ENCODE peak calls at places on chromosomes 4 and X, in ten cellular contexts. F is substantia nigra; T is effector memory CD8-positive, alpha-beta T cell; U is GM12878; Y is effector memory CD4-positive, alpha-beta T cell; W is Daoy; A is cerebellum; L is DND-41; G is AG08396; S is AG09319. Q is an unnamed sample.

GRCh38 chr4:104352211-104352610 is 142.5 kb downstream of the CXXC4 start:
- DNase-seq in S (no peak), G (no peak), A (no peak), T (no peak), U (no peak), L (no peak), W (no peak), Y (no peak), F (no peak), Q (no peak)

GRCh38 chrX:132819885-132820284 is 138.5 kb downstream of the HS6ST2 start:
- DNase-seq in A (no peak), F (no peak), Y (no peak), W (no peak), T (no peak), U (no peak), L (no peak), S (no peak), G (no peak), Q (no peak)

GRCh38 chr4:10022346-10023049 is 1.2 kb upstream of the SLC2A9 start:
- DNase-seq in F (no peak), Y (no peak), W (no peak), T (no peak), S (no peak), A (no peak), L (no peak), U (no peak), G (no peak), Q (peak; percentile 56)

GRCh38 chr4:114600066-114600552 is 1.5 kb downstream of the UGT8 start:
- DNase-seq in W (no peak), U (no peak), S (no peak), A (no peak), T (no peak), F (no peak), Y (no peak), G (no peak), L (no peak), Q (no peak)

GRCh38 chr4:73615613-73616012 is 4.6 kb downstream of the RASSF6 start:
- DNase-seq in F (no peak), A (no peak), W (no peak), G (no peak), T (no peak), S (no peak), Y (no peak), U (no peak), L (no peak), Q (no peak)

GRCh38 chrX:68432648-68433047 is 647 bp downstream of the OPHN1 start:
- DNase-seq in G (no peak), Y (no peak), S (no peak), W (peak; percentile 7), L (no peak), F (no peak), A (no peak), T (no peak), U (no peak), Q (no peak)

GRCh38 chrX:9278475-9279270 is 186.2 kb upstream of the TBL1X start:
- DNase-seq in G (peak; percentile 34), U (no peak), A (no peak), L (no peak), W (peak; percentile 2), Y (no peak), S (peak; percentile 19), T (no peak), F (no peak), Q (peak; percentile 44)

GRCh38 chrX:97551821-97552220 is 668.1 kb downstream of the RPA4 start:
- DNase-seq in G (no peak), S (no peak), A (no peak), Y (no peak), F (no peak), T (no peak), W (no peak), L (no peak), U (no peak), Q (no peak)

GRCh38 chrX:40260123-40260751 is 162.5 kb upstream of the BCOR start:
- DNase-seq in A (no peak), L (peak; percentile 42), S (no peak), T (no peak), W (no peak), F (no peak), Y (no peak), G (no peak), U (no peak), Q (peak; percentile 79)

GRCh38 chr4:56958111-56958517 is 19.3 kb downstream of the NOA1 start:
- DNase-seq in F (peak; percentile 7), T (no peak), S (peak; percentile 97), L (no peak), W (peak; percentile 84), U (no peak), Y (no peak), A (no peak), G (peak; percentile 84), Q (peak; percentile 97)

GRCh38 chrX:95764972-95765451 is 919.6 kb upstream of the DIAPH2 start:
- DNase-seq in Y (no peak), L (no peak), U (no peak), G (peak; percentile 17), F (no peak), W (no peak), A (no peak), S (no peak), T (no peak), Q (peak; percentile 52)

GRCh38 chr4:43331226-43332078 is 438.9 kb downstream of the GRXCR1 start:
- DNase-seq in W (no peak), T (no peak), A (no peak), Y (no peak), S (no peak), G (peak; percentile 15), F (no peak), U (no peak), L (no peak), Q (no peak)

GRCh38 chrX:13389501-13389900 is 69.6 kb upstream of the ATXN3L start:
- DNase-seq in A (no peak), Y (no peak), S (no peak), F (no peak), U (no peak), T (no peak), L (no peak), W (no peak), G (no peak), Q (no peak)

GRCh38 chr4:58749206-58749605 is 1639.0 kb upstream of the IGFBP7 start:
- DNase-seq in W (no peak), G (no peak), S (no peak), A (no peak), U (no peak), L (no peak), T (no peak), F (no peak), Y (no peak), Q (no peak)

GRCh38 chr4:5365071-5366008 is 314.1 kb downstream of the STK32B start:
- DNase-seq in F (no peak), L (no peak), W (peak; percentile 97), G (no peak), A (no peak), T (no peak), S (peak; percentile 85), U (peak; percentile 7), Y (no peak), Q (no peak)

GRCh38 chrX:8731579-8732395 is at the start of gene ANOS1:
- DNase-seq in F (peak; percentile 13), U (no peak), A (peak; percentile 1), S (no peak), G (peak; percentile 30), W (peak; percentile 34), L (no peak), T (no peak), Y (no peak), Q (no peak)

GRCh38 chr4:47278631-47279030 is 184.9 kb downstream of the COMMD8 start:
- DNase-seq in T (no peak), A (peak; percentile 81), U (no peak), S (no peak), W (no peak), F (no peak), Y (no peak), L (no peak), G (no peak), Q (peak; percentile 85)

GRCh38 chr4:176377705-176378302 is 58.0 kb downstream of the SPCS3 start:
- DNase-seq in A (peak; percentile 41), W (no peak), Y (no peak), U (no peak), S (no peak), F (no peak), T (no peak), G (no peak), L (no peak), Q (no peak)

GRCh38 chrX:108072746-108073145 is 18.6 kb downstream of the PSMD10 start:
- DNase-seq in W (peak; percentile 54), A (no peak), S (no peak), G (no peak), L (no peak), Y (no peak), T (no peak), U (no peak), F (no peak), Q (no peak)

GRCh38 chrX:119880552-119881437 is 9.2 kb downstream of the NDUFA1 start:
- DNase-seq in T (peak; percentile 23), S (no peak), L (peak; percentile 48), W (peak; percentile 30), U (peak; percentile 35), F (no peak), Y (no peak), A (peak; percentile 29), G (peak; percentile 69), Q (peak; percentile 52)

GRCh38 chrX:17802756-17803155 is 58.3 kb downstream of the RAI2 start:
- DNase-seq in W (peak; percentile 3), A (no peak), T (no peak), U (no peak), S (no peak), L (no peak), F (no peak), Y (no peak), G (no peak), Q (no peak)

GRCh38 chr4:42464550-42465124 is 67.3 kb downstream of the SHISA3 start:
- DNase-seq in W (no peak), L (no peak), F (no peak), Y (no peak), G (no peak), U (no peak), S (no peak), A (no peak), T (no peak), Q (no peak)

GRCh38 chr4:39469429-39470077 is 10.7 kb downstream of the LIAS start:
- DNase-seq in Y (no peak), A (peak; percentile 56), U (peak; percentile 48), G (peak; percentile 60), L (peak; percentile 31), W (peak; percentile 65), S (peak; percentile 64), T (no peak), F (no peak), Q (peak; percentile 92)

GRCh38 chr4:77047037-77047436 is 28.8 kb downstream of the CCNI start:
- DNase-seq in F (no peak), L (no peak), W (no peak), G (no peak), Y (no peak), U (no peak), T (no peak), A (no peak), S (no peak), Q (peak; percentile 12)

GRCh38 chr4:33060873-33061542 is 2340.8 kb downstream of the PCDH7 start:
- DNase-seq in A (no peak), F (no peak), T (no peak), W (peak; percentile 19), L (peak; percentile 4), Y (no peak), S (no peak), G (no peak), U (no peak), Q (peak; percentile 53)

GRCh38 chr4:76950052-76950845 is 697 bp downstream of the SEPTIN11 start:
- DNase-seq in F (peak; percentile 43), G (peak; percentile 43), L (no peak), Y (peak; percentile 32), U (no peak), S (no peak), W (peak; percentile 41), A (peak; percentile 41), T (peak; percentile 45), Q (no peak)

Q was measured in MV-4-11.